ENCODE peak calls at places on chromosomes 7 and 10, in four cellular contexts. U is HepG2, X is GM12878, S is K562. I is an unnamed sample.

GRCh38 chr7:82755705-82756551 is 312.4 kb upstream of the CACNA2D1 start:
- DNase-seq in S (no peak), U (no peak), X (no peak), I (no peak)

GRCh38 chr7:82823073-82823472 is 339.6 kb downstream of the PCLO start:
- DNase-seq in X (no peak), S (no peak), U (no peak), I (no peak)

GRCh38 chr7:93156884-93157283 is 8.7 kb upstream of the SAMD9L start:
- DNase-seq in X (no peak), S (no peak), U (no peak), I (no peak)

GRCh38 chr10:63483983-63484382 is 18.2 kb upstream of the JMJD1C start:
- DNase-seq in X (no peak), S (no peak), U (no peak), I (no peak)

GRCh38 chr10:12097791-12098190 is 29.0 kb downstream of the DHTKD1 start:
- DNase-seq in U (no peak), S (no peak), X (no peak), I (no peak)

GRCh38 chr10:91409069-91409868 is 875 bp upstream of the HECTD2 start:
- DNase-seq in S (peak), U (peak), X (no peak), I (peak)

GRCh38 chr10:132137111-132138072 is 49.4 kb upstream of the DPYSL4 start:
- DNase-seq in X (no peak), S (no peak), U (no peak), I (no peak)

GRCh38 chr10:71099731-71100361 is 112.5 kb upstream of the UNC5B start:
- DNase-seq in X (no peak), U (no peak), S (no peak), I (no peak)

GRCh38 chr7:156041398-156041797 is 229.1 kb upstream of the SHH start:
- DNase-seq in X (no peak), S (no peak), U (no peak), I (no peak)

GRCh38 chr7:120793213-120793936 is 64.6 kb downstream of the TSPAN12 start:
- DNase-seq in S (no peak), X (no peak), U (no peak), I (no peak)

GRCh38 chr10:124658591-124659240 is 85.5 kb downstream of the FAM53B start:
- DNase-seq in X (no peak), U (no peak), S (no peak), I (no peak)

GRCh38 chr7:151699147-151699546 is 177.8 kb downstream of the PRKAG2 start:
- DNase-seq in S (peak), U (no peak), X (no peak), I (peak)

GRCh38 chr10:4638116-4638515 is 187.9 kb upstream of the AKR1E2 start:
- DNase-seq in X (no peak), U (no peak), S (no peak), I (no peak)

GRCh38 chr7:13508586-13508985 is 480.9 kb downstream of the ETV1 start:
- DNase-seq in X (no peak), S (no peak), U (no peak), I (no peak)

GRCh38 chr7:133481676-133482075 is 228.8 kb downstream of the EXOC4 start:
- DNase-seq in S (no peak), X (no peak), U (no peak), I (no peak)

GRCh38 chr7:40859965-40860543 is 725.2 kb downstream of the SUGCT start:
- DNase-seq in X (no peak), U (no peak), S (no peak), I (no peak)

GRCh38 chr10:31912898-31913847 is 15.5 kb downstream of the ARHGAP12 start:
- DNase-seq in U (peak), S (no peak), X (no peak), I (no peak)

GRCh38 chr7:80916770-80917681 is 1.8 kb downstream of the SEMA3C start:
- DNase-seq in U (no peak), S (no peak), X (no peak), I (peak)

GRCh38 chr7:44148961-44149550 is 7.9 kb upstream of the MYL7 start:
- DNase-seq in U (no peak), S (no peak), X (no peak), I (no peak)

GRCh38 chr10:124150189-124150806 is 56.9 kb upstream of the CHST15 start:
- DNase-seq in U (no peak), X (no peak), S (no peak), I (no peak)

GRCh38 chr10:79252450-79252849 is 94.8 kb upstream of the PPIF start:
- DNase-seq in U (no peak), X (no peak), S (no peak), I (no peak)

GRCh38 chr10:12847361-12847975 is 154.0 kb downstream of the CCDC3 start:
- DNase-seq in U (no peak), S (peak), X (no peak), I (peak)

GRCh38 chr7:33677556-33677955 is 227.8 kb upstream of the BMPER start:
- DNase-seq in S (no peak), U (no peak), X (no peak), I (peak)
- TF ChIP-seq CEBPB in S (no peak), U (peak), X (no peak), I (peak)

DNA sequence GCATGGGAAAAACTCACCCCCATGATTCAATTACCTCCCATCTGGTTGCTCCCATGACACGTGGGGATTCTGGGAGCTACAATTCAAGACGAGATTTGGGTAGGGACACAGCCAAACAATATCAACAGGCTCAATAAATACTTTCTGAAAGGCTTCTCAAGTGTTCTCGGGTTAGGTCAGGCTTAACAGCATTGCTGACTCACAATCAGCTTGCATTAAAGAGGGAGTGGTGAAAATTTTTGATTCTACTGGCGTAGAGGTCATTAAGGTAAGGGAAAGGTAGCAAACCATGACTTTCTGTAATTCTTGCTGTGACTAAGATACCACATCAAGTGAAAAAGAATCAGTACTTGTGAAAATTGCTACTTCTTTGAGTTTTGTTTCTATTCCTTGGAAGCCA is 126.4 kb downstream of the JCAD start:
- DNase-seq in X (no peak), S (no peak), U (no peak), I (no peak)
- TF ChIP-seq JUNB in X (no peak), S (no peak), U (no peak), I (no peak)

GRCh38 chr10:77248104-77248503 is 389.5 kb downstream of the KCNMA1 start:
- DNase-seq in X (no peak), S (no peak), U (no peak), I (no peak)

GRCh38 chr10:77247076-77247561 is 390.5 kb downstream of the KCNMA1 start:
- DNase-seq in S (no peak), U (peak), X (no peak), I (no peak)

GRCh38 chr10:77240959-77241358 is 396.6 kb downstream of the KCNMA1 start:
- DNase-seq in X (no peak), S (no peak), U (no peak), I (no peak)

GRCh38 chr10:77245953-77246352 is 391.7 kb downstream of the KCNMA1 start:
- DNase-seq in U (no peak), S (no peak), X (no peak), I (no peak)

GRCh38 chr10:77244746-77245145 is 392.9 kb downstream of the KCNMA1 start:
- DNase-seq in X (no peak), U (no peak), S (no peak), I (no peak)
- TF ChIP-seq CEBPB in X (no peak), U (no peak), S (no peak), I (no peak)

GRCh38 chr10:59190332-59190731 is 13.9 kb downstream of the PHYHIPL start:
- DNase-seq in U (no peak), X (no peak), S (no peak), I (no peak)
- TF ChIP-seq JUNB in U (no peak), X (no peak), S (no peak), I (no peak)